ENCODE peak calls at places on chromosomes 13 and 19, in nine cellular contexts. O is PC-3; G is lower leg skin; R is AG10803; L is left lung; X is progenitor cell of endocrine pancreas; V is NCI-H2081; F is activated naive CD8-positive, alpha-beta T cell treated with anti-CD3 and anti-CD28 coated beads for 36 hours; I is GOT3. S is an unnamed sample.

GRCh38 chr19:6057651-6058365 is 52.5 kb downstream of the RFX2 start:
- DNase-seq in V (peak; percentile 49), F (no peak), O (no peak), X (no peak), G (peak; percentile 86), L (peak; percentile 58), R (no peak), I (no peak), S (peak; percentile 19)

GRCh38 chr19:7689165-7689564 is 8.5 kb downstream of the TRAPPC5 start:
- DNase-seq in I (no peak), R (no peak), F (no peak), G (no peak), O (no peak), V (no peak), L (no peak), X (no peak), S (no peak)

GRCh38 chr19:38741670-38742069 is 2.6 kb downstream of the CAPN12 start:
- DNase-seq in X (no peak), O (no peak), F (no peak), G (no peak), R (no peak), L (no peak), I (no peak), V (no peak), S (no peak)

GRCh38 chr13:42047561-42048322 is 706 bp upstream of the DGKH start:
- DNase-seq in L (peak; percentile 56), G (peak; percentile 88), F (peak; percentile 47), V (peak; percentile 31), R (peak; percentile 69), I (no peak), X (peak; percentile 15), O (peak; percentile 66), S (peak; percentile 28)

GRCh38 chr13:41065098-41065497 is 3.8 kb downstream of the WBP4 start:
- DNase-seq in L (no peak), X (no peak), I (no peak), R (peak; percentile 81), F (no peak), O (no peak), G (no peak), V (no peak), S (no peak)

GRCh38 chr13:99830931-99831330 is 140.6 kb downstream of the ZIC5 start:
- DNase-seq in G (no peak), O (no peak), X (no peak), F (no peak), V (no peak), I (no peak), L (no peak), R (no peak), S (no peak)

GRCh38 chr13:110677731-110678545 is 28.0 kb downstream of the CARS2 start:
- DNase-seq in V (no peak), I (no peak), R (no peak), L (no peak), G (peak; percentile 56), F (peak; percentile 26), O (no peak), X (no peak), S (no peak)

GRCh38 chr19:19900124-19900523 is 622 bp upstream of the ZNF93 start:
- DNase-seq in G (no peak), X (no peak), R (peak; percentile 80), L (no peak), F (peak; percentile 16), O (no peak), I (no peak), V (no peak), S (no peak)

GRCh38 chr13:51305558-51305957 is 33.9 kb upstream of the SERPINE3 start:
- DNase-seq in X (no peak), O (no peak), L (no peak), G (no peak), I (no peak), V (no peak), R (no peak), F (no peak), S (no peak)

GRCh38 chr13:94249512-94249911 is 230.0 kb downstream of the DCT start:
- DNase-seq in R (peak; percentile 78), O (peak; percentile 49), I (no peak), L (no peak), F (no peak), V (no peak), G (no peak), X (no peak), S (no peak)

GRCh38 chr13:36945078-36945477 is 25.0 kb upstream of the SMAD9 start:
- DNase-seq in L (no peak), R (no peak), F (no peak), G (no peak), I (no peak), V (no peak), X (no peak), O (no peak), S (no peak)

GRCh38 chr19:40596608-40597328 is 4.4 kb upstream of the LTBP4 start:
- DNase-seq in F (peak; percentile 49), G (peak; percentile 91), R (no peak), V (no peak), L (peak; percentile 68), O (peak; percentile 59), X (no peak), I (no peak), S (no peak)

GRCh38 chr13:93776936-93777335 is 550.3 kb downstream of the GPC6 start:
- DNase-seq in R (peak; percentile 85), I (no peak), F (no peak), V (no peak), O (peak; percentile 65), L (no peak), X (no peak), G (no peak), S (no peak)

GRCh38 chr19:37925212-37925611 is 18.2 kb downstream of the SIPA1L3 start:
- DNase-seq in V (no peak), O (no peak), R (no peak), I (no peak), X (no peak), F (no peak), G (no peak), L (no peak), S (no peak)

GRCh38 chr19:48989701-48990291 is 3.3 kb downstream of the GYS1 start:
- DNase-seq in L (no peak), I (no peak), G (no peak), V (no peak), F (no peak), X (no peak), R (peak; percentile 63), O (no peak), S (no peak)

GRCh38 chr13:96728463-96728862 is 265.8 kb downstream of the OXGR1 start:
- DNase-seq in L (no peak), X (no peak), R (no peak), V (no peak), I (no peak), F (no peak), O (no peak), G (no peak), S (no peak)

GRCh38 chr19:56105090-56105701 is 15.9 kb downstream of the ZNF787 start:
- DNase-seq in X (peak; percentile 51), O (peak; percentile 49), G (peak; percentile 93), F (peak; percentile 48), R (peak; percentile 53), I (no peak), L (peak; percentile 84), V (peak; percentile 91), S (peak; percentile 64)

GRCh38 chr13:104984296-104984818 is 1551.1 kb downstream of the EFNB2 start:
- DNase-seq in L (no peak), R (no peak), X (no peak), I (no peak), O (peak; percentile 8), F (peak; percentile 64), G (peak; percentile 84), V (no peak), S (no peak)

GRCh38 chr19:17184381-17184841 is 30.7 kb upstream of the USE1 start:
- DNase-seq in F (peak; percentile 44), G (no peak), X (no peak), I (no peak), O (no peak), L (no peak), R (no peak), V (no peak), S (no peak)

GRCh38 chr13:23268441-23268840 is 87.7 kb downstream of the SGCG start:
- DNase-seq in L (no peak), G (no peak), I (no peak), X (no peak), V (no peak), R (no peak), O (no peak), F (peak; percentile 1), S (no peak)

GRCh38 chr19:36420961-36421748 is 2.7 kb upstream of the ZFP82 start:
- DNase-seq in F (peak; percentile 9), V (no peak), X (peak; percentile 10), I (no peak), R (peak; percentile 40), G (no peak), O (no peak), L (no peak), S (no peak)

GRCh38 chr13:110363009-110363408 is 55.9 kb downstream of the COL4A2 start:
- DNase-seq in G (no peak), I (no peak), L (no peak), O (no peak), F (no peak), V (no peak), R (no peak), X (no peak), S (no peak)

GRCh38 chr19:53868091-53868891 is 608 bp downstream of the MYADM start:
- DNase-seq in L (peak; percentile 72), X (no peak), O (peak; percentile 69), V (no peak), F (peak; percentile 54), G (peak; percentile 95), R (peak; percentile 72), I (no peak), S (no peak)

GRCh38 chr19:3547301-3547731 is 8.3 kb downstream of the TEKTIP1 start:
- DNase-seq in L (no peak), O (peak; percentile 24), F (peak; percentile 44), V (no peak), R (peak; percentile 17), I (no peak), G (no peak), X (no peak), S (no peak)

GRCh38 chr13:40064723-40065122 is 409.3 kb downstream of the COG6 start:
- DNase-seq in V (no peak), I (no peak), F (no peak), G (no peak), L (no peak), O (peak; percentile 92), X (no peak), R (peak; percentile 91), S (no peak)

GRCh38 chr19:32537626-32538025 is 43.4 kb upstream of the PDCD5 start:
- DNase-seq in I (no peak), F (no peak), V (peak; percentile 24), G (peak; percentile 60), R (no peak), X (no peak), L (no peak), O (no peak), S (no peak)